ENCODE peak calls at places on chromosomes 5 and 9, in seven cellular contexts. One of them, this sample, is unnamed.

GRCh38 chr5:170450041-170450660 is 53.7 kb upstream of the KCNIP1 start:
- DNase-seq in astrocyte of the spinal cord: no peak
- DNase-seq in lower leg skin: peak
- DNase-seq in dorsolateral prefrontal cortex: no peak
- DNase-seq in heart left ventricle: no peak
- DNase-seq in prostate gland: no peak
- DNase-seq in GM12865: no peak
- DNase-seq in this sample: no peak

GRCh38 chr9:71302776-71303175 is 181.4 kb upstream of the TRPM3 start:
- DNase-seq in GM12865: peak
- DNase-seq in dorsolateral prefrontal cortex: no peak
- DNase-seq in astrocyte of the spinal cord: no peak
- DNase-seq in prostate gland: no peak
- DNase-seq in heart left ventricle: no peak
- DNase-seq in lower leg skin: no peak
- DNase-seq in this sample: no peak

GRCh38 chr5:109533847-109534272 is 124.1 kb upstream of the PJA2 start:
- DNase-seq in lower leg skin: no peak
- DNase-seq in heart left ventricle: no peak
- DNase-seq in prostate gland: no peak
- DNase-seq in astrocyte of the spinal cord: no peak
- DNase-seq in dorsolateral prefrontal cortex: no peak
- DNase-seq in GM12865: no peak
- DNase-seq in this sample: no peak

GRCh38 chr9:81902601-81903000 is 25.6 kb upstream of the SPATA31D4 start:
- DNase-seq in GM12865: no peak
- DNase-seq in prostate gland: no peak
- DNase-seq in lower leg skin: no peak
- DNase-seq in astrocyte of the spinal cord: no peak
- DNase-seq in heart left ventricle: no peak
- DNase-seq in dorsolateral prefrontal cortex: no peak
- DNase-seq in this sample: no peak

GRCh38 chr5:65247594-65247993 is 234.1 kb downstream of the ADAMTS6 start:
- DNase-seq in prostate gland: no peak
- DNase-seq in dorsolateral prefrontal cortex: no peak
- DNase-seq in heart left ventricle: no peak
- DNase-seq in GM12865: no peak
- DNase-seq in lower leg skin: no peak
- DNase-seq in astrocyte of the spinal cord: no peak
- DNase-seq in this sample: no peak

GRCh38 chr5:73412597-73412988 is 36.0 kb downstream of the FOXD1 start:
- DNase-seq in heart left ventricle: no peak
- DNase-seq in prostate gland: no peak
- DNase-seq in dorsolateral prefrontal cortex: no peak
- DNase-seq in astrocyte of the spinal cord: peak
- DNase-seq in lower leg skin: no peak
- DNase-seq in GM12865: no peak
- DNase-seq in this sample: no peak

GRCh38 chr5:43041669-43042175 is 1.6 kb upstream of the ANXA2R start:
- DNase-seq in GM12865: peak
- DNase-seq in dorsolateral prefrontal cortex: no peak
- DNase-seq in heart left ventricle: peak
- DNase-seq in lower leg skin: peak
- DNase-seq in prostate gland: peak
- DNase-seq in astrocyte of the spinal cord: peak
- DNase-seq in this sample: no peak

GRCh38 chr9:136077491-136077890 is 17.6 kb downstream of the NACC2 start:
- DNase-seq in dorsolateral prefrontal cortex: no peak
- DNase-seq in heart left ventricle: no peak
- DNase-seq in prostate gland: no peak
- DNase-seq in GM12865: no peak
- DNase-seq in astrocyte of the spinal cord: no peak
- DNase-seq in lower leg skin: no peak
- DNase-seq in this sample: no peak

GRCh38 chr9:36112516-36112915 is 24.0 kb upstream of the GLIPR2 start:
- DNase-seq in dorsolateral prefrontal cortex: no peak
- DNase-seq in heart left ventricle: no peak
- DNase-seq in lower leg skin: no peak
- DNase-seq in GM12865: no peak
- DNase-seq in astrocyte of the spinal cord: no peak
- DNase-seq in prostate gland: no peak
- DNase-seq in this sample: no peak

GRCh38 chr5:19608434-19608833 is 379.6 kb downstream of the CDH18 start:
- DNase-seq in prostate gland: no peak
- DNase-seq in heart left ventricle: no peak
- DNase-seq in dorsolateral prefrontal cortex: no peak
- DNase-seq in astrocyte of the spinal cord: peak
- DNase-seq in GM12865: no peak
- DNase-seq in lower leg skin: no peak
- DNase-seq in this sample: no peak

GRCh38 chr5:135991381-135991907 is 36.7 kb upstream of the LECT2 start:
- DNase-seq in GM12865: no peak
- DNase-seq in heart left ventricle: no peak
- DNase-seq in prostate gland: no peak
- DNase-seq in lower leg skin: no peak
- DNase-seq in dorsolateral prefrontal cortex: no peak
- DNase-seq in astrocyte of the spinal cord: no peak
- DNase-seq in this sample: no peak

GRCh38 chr5:96064905-96065304 is 103.3 kb upstream of the ELL2 start:
- DNase-seq in dorsolateral prefrontal cortex: no peak
- DNase-seq in heart left ventricle: no peak
- DNase-seq in astrocyte of the spinal cord: no peak
- DNase-seq in prostate gland: no peak
- DNase-seq in GM12865: no peak
- DNase-seq in lower leg skin: no peak
- DNase-seq in this sample: no peak

GRCh38 chr5:5156461-5157082 is 16.4 kb downstream of the ADAMTS16 start:
- DNase-seq in prostate gland: no peak
- DNase-seq in astrocyte of the spinal cord: no peak
- DNase-seq in dorsolateral prefrontal cortex: no peak
- DNase-seq in lower leg skin: no peak
- DNase-seq in heart left ventricle: no peak
- DNase-seq in GM12865: no peak
- DNase-seq in this sample: no peak

GRCh38 chr5:138967806-138968448 is 92.8 kb upstream of the LRRTM2 start:
- DNase-seq in GM12865: peak
- DNase-seq in prostate gland: peak
- DNase-seq in astrocyte of the spinal cord: no peak
- DNase-seq in dorsolateral prefrontal cortex: no peak
- DNase-seq in lower leg skin: no peak
- DNase-seq in heart left ventricle: peak
- DNase-seq in this sample: no peak

GRCh38 chr5:65819905-65820240 is 97.9 kb downstream of the NLN start:
- DNase-seq in heart left ventricle: no peak
- DNase-seq in astrocyte of the spinal cord: no peak
- DNase-seq in prostate gland: no peak
- DNase-seq in GM12865: no peak
- DNase-seq in dorsolateral prefrontal cortex: no peak
- DNase-seq in lower leg skin: no peak
- DNase-seq in this sample: no peak

GRCh38 chr9:117300686-117301085 is 114.2 kb downstream of the ASTN2 start:
- DNase-seq in lower leg skin: no peak
- DNase-seq in dorsolateral prefrontal cortex: no peak
- DNase-seq in prostate gland: no peak
- DNase-seq in GM12865: no peak
- DNase-seq in astrocyte of the spinal cord: no peak
- DNase-seq in heart left ventricle: no peak
- DNase-seq in this sample: no peak

GRCh38 chr9:99825158-99826046 is 3.7 kb downstream of the NR4A3 start:
- DNase-seq in astrocyte of the spinal cord: no peak
- DNase-seq in heart left ventricle: no peak
- DNase-seq in GM12865: no peak
- DNase-seq in prostate gland: no peak
- DNase-seq in dorsolateral prefrontal cortex: no peak
- DNase-seq in lower leg skin: no peak
- DNase-seq in this sample: no peak

GRCh38 chr9:99823392-99824377 is 2.0 kb downstream of the NR4A3 start:
- DNase-seq in lower leg skin: peak
- DNase-seq in GM12865: peak
- DNase-seq in heart left ventricle: peak
- DNase-seq in prostate gland: peak
- DNase-seq in astrocyte of the spinal cord: peak
- DNase-seq in dorsolateral prefrontal cortex: no peak
- DNase-seq in this sample: no peak

GRCh38 chr9:99822596-99823391 is 1.1 kb downstream of the NR4A3 start:
- DNase-seq in GM12865: peak
- DNase-seq in heart left ventricle: peak
- DNase-seq in dorsolateral prefrontal cortex: no peak
- DNase-seq in prostate gland: peak
- DNase-seq in lower leg skin: peak
- DNase-seq in astrocyte of the spinal cord: peak
- DNase-seq in this sample: no peak

GRCh38 chr9:99826579-99826978 is 4.9 kb downstream of the NR4A3 start:
- DNase-seq in heart left ventricle: no peak
- DNase-seq in dorsolateral prefrontal cortex: no peak
- DNase-seq in GM12865: no peak
- DNase-seq in prostate gland: no peak
- DNase-seq in astrocyte of the spinal cord: no peak
- DNase-seq in lower leg skin: no peak
- DNase-seq in this sample: no peak

GRCh38 chr9:99824378-99825157 is 2.9 kb downstream of the NR4A3 start:
- DNase-seq in lower leg skin: peak
- DNase-seq in GM12865: peak
- DNase-seq in heart left ventricle: peak
- DNase-seq in prostate gland: peak
- DNase-seq in astrocyte of the spinal cord: peak
- DNase-seq in dorsolateral prefrontal cortex: no peak
- DNase-seq in this sample: no peak
- H3K4me3 ChIP-seq in lower leg skin: no peak
- H3K4me3 ChIP-seq in GM12865: peak
- H3K4me3 ChIP-seq in heart left ventricle: peak
- H3K4me3 ChIP-seq in prostate gland: peak
- H3K4me3 ChIP-seq in astrocyte of the spinal cord: peak
- H3K4me3 ChIP-seq in dorsolateral prefrontal cortex: peak
- H3K4me3 ChIP-seq in this sample: peak

GRCh38 chr5:540215-541147 is 16.2 kb upstream of the SLC9A3 start:
- DNase-seq in lower leg skin: no peak
- DNase-seq in astrocyte of the spinal cord: no peak
- DNase-seq in prostate gland: no peak
- DNase-seq in dorsolateral prefrontal cortex: no peak
- DNase-seq in GM12865: no peak
- DNase-seq in heart left ventricle: peak
- DNase-seq in this sample: no peak

GRCh38 chr5:539469-540214 is 15.4 kb upstream of the SLC9A3 start:
- DNase-seq in astrocyte of the spinal cord: no peak
- DNase-seq in GM12865: no peak
- DNase-seq in heart left ventricle: peak
- DNase-seq in prostate gland: no peak
- DNase-seq in dorsolateral prefrontal cortex: no peak
- DNase-seq in lower leg skin: no peak
- DNase-seq in this sample: no peak

GRCh38 chr5:537621-538071 is 13.4 kb upstream of the SLC9A3 start:
- DNase-seq in lower leg skin: no peak
- DNase-seq in astrocyte of the spinal cord: no peak
- DNase-seq in dorsolateral prefrontal cortex: no peak
- DNase-seq in GM12865: no peak
- DNase-seq in prostate gland: no peak
- DNase-seq in heart left ventricle: peak
- DNase-seq in this sample: no peak

GRCh38 chr5:538271-538771 is 14.1 kb upstream of the SLC9A3 start:
- DNase-seq in lower leg skin: no peak
- DNase-seq in heart left ventricle: peak
- DNase-seq in GM12865: no peak
- DNase-seq in prostate gland: no peak
- DNase-seq in astrocyte of the spinal cord: no peak
- DNase-seq in dorsolateral prefrontal cortex: no peak
- DNase-seq in this sample: no peak

GRCh38 chr5:538801-539468 is 14.7 kb upstream of the SLC9A3 start:
- DNase-seq in dorsolateral prefrontal cortex: no peak
- DNase-seq in GM12865: no peak
- DNase-seq in prostate gland: no peak
- DNase-seq in heart left ventricle: peak
- DNase-seq in astrocyte of the spinal cord: no peak
- DNase-seq in lower leg skin: no peak
- DNase-seq in this sample: no peak
- H3K4me3 ChIP-seq in dorsolateral prefrontal cortex: no peak
- H3K4me3 ChIP-seq in GM12865: no peak
- H3K4me3 ChIP-seq in prostate gland: no peak
- H3K4me3 ChIP-seq in heart left ventricle: no peak
- H3K4me3 ChIP-seq in astrocyte of the spinal cord: no peak
- H3K4me3 ChIP-seq in lower leg skin: no peak
- H3K4me3 ChIP-seq in this sample: no peak

GRCh38 chr5:141355641-141356040 is 820 bp downstream of the PCDHGA4 start:
- DNase-seq in dorsolateral prefrontal cortex: no peak
- DNase-seq in heart left ventricle: no peak
- DNase-seq in lower leg skin: no peak
- DNase-seq in prostate gland: no peak
- DNase-seq in astrocyte of the spinal cord: no peak
- DNase-seq in GM12865: no peak
- DNase-seq in this sample: no peak

GRCh38 chr5:141345327-141345726 is 1.7 kb downstream of the PCDHGA3 start:
- DNase-seq in GM12865: no peak
- DNase-seq in lower leg skin: no peak
- DNase-seq in dorsolateral prefrontal cortex: no peak
- DNase-seq in heart left ventricle: peak
- DNase-seq in astrocyte of the spinal cord: no peak
- DNase-seq in prostate gland: no peak
- DNase-seq in this sample: no peak

GRCh38 chr5:141354900-141355469 is at the start of gene PCDHGA4:
- DNase-seq in lower leg skin: no peak
- DNase-seq in prostate gland: no peak
- DNase-seq in dorsolateral prefrontal cortex: no peak
- DNase-seq in astrocyte of the spinal cord: no peak
- DNase-seq in heart left ventricle: no peak
- DNase-seq in GM12865: no peak
- DNase-seq in this sample: no peak

GRCh38 chr5:141351591-141351990 is 1.7 kb downstream of the PCDHGB1 start:
- DNase-seq in prostate gland: no peak
- DNase-seq in heart left ventricle: no peak
- DNase-seq in astrocyte of the spinal cord: no peak
- DNase-seq in GM12865: no peak
- DNase-seq in lower leg skin: no peak
- DNase-seq in dorsolateral prefrontal cortex: no peak
- DNase-seq in this sample: no peak

GRCh38 chr5:141349917-141350619 is at the start of gene PCDHGB1:
- DNase-seq in prostate gland: no peak
- DNase-seq in dorsolateral prefrontal cortex: no peak
- DNase-seq in heart left ventricle: peak
- DNase-seq in GM12865: peak
- DNase-seq in lower leg skin: peak
- DNase-seq in astrocyte of the spinal cord: peak
- DNase-seq in this sample: peak
- H3K4me3 ChIP-seq in prostate gland: no peak
- H3K4me3 ChIP-seq in dorsolateral prefrontal cortex: peak
- H3K4me3 ChIP-seq in heart left ventricle: no peak
- H3K4me3 ChIP-seq in GM12865: peak
- H3K4me3 ChIP-seq in lower leg skin: no peak
- H3K4me3 ChIP-seq in astrocyte of the spinal cord: peak
- H3K4me3 ChIP-seq in this sample: peak

GRCh38 chr9:84107995-84108394 is 127.4 kb downstream of the RMI1 start:
- DNase-seq in heart left ventricle: no peak
- DNase-seq in dorsolateral prefrontal cortex: no peak
- DNase-seq in astrocyte of the spinal cord: no peak
- DNase-seq in lower leg skin: no peak
- DNase-seq in prostate gland: no peak
- DNase-seq in GM12865: no peak
- DNase-seq in this sample: no peak

GRCh38 chr9:84107081-84107480 is 126.5 kb downstream of the RMI1 start:
- DNase-seq in lower leg skin: no peak
- DNase-seq in heart left ventricle: no peak
- DNase-seq in dorsolateral prefrontal cortex: no peak
- DNase-seq in astrocyte of the spinal cord: no peak
- DNase-seq in prostate gland: no peak
- DNase-seq in GM12865: no peak
- DNase-seq in this sample: no peak

GRCh38 chr9:84101892-84102632 is 121.5 kb downstream of the RMI1 start:
- DNase-seq in dorsolateral prefrontal cortex: no peak
- DNase-seq in lower leg skin: no peak
- DNase-seq in astrocyte of the spinal cord: no peak
- DNase-seq in heart left ventricle: no peak
- DNase-seq in prostate gland: no peak
- DNase-seq in GM12865: no peak
- DNase-seq in this sample: no peak
- H3K4me3 ChIP-seq in dorsolateral prefrontal cortex: peak
- H3K4me3 ChIP-seq in lower leg skin: no peak
- H3K4me3 ChIP-seq in astrocyte of the spinal cord: no peak
- H3K4me3 ChIP-seq in heart left ventricle: no peak
- H3K4me3 ChIP-seq in prostate gland: no peak
- H3K4me3 ChIP-seq in GM12865: no peak
- H3K4me3 ChIP-seq in this sample: no peak